ENCODE peak calls at places on chromosomes 16 and 17, in four cellular contexts. Q is HCT116, I is upper lobe of left lung, H is sigmoid colon. D is an unnamed sample.

GRCh38 chr17:81401727-81402529 is 6.7 kb downstream of the BAHCC1 start:
- DNase-seq in Q (no peak), I (no peak), H (no peak), D (no peak)

GRCh38 chr17:73203135-73203787 is 10.4 kb downstream of the COG1 start:
- DNase-seq in Q (no peak), I (no peak), H (no peak), D (peak; percentile 48)

GRCh38 chr17:37239690-37240344 is 136.0 kb upstream of the C17orf78 start:
- DNase-seq in Q (peak; percentile 3), I (no peak), H (no peak), D (no peak)

GRCh38 chr17:81511550-81511799 is 1.1 kb downstream of the ACTG1 start:
- DNase-seq in Q (no peak), I (no peak), H (no peak), D (no peak)

GRCh38 chr17:28701987-28702751 is 9.5 kb downstream of the PROCA1 start:
- DNase-seq in Q (no peak), I (no peak), H (no peak), D (no peak)

GRCh38 chr16:24975428-24975889 is 39.7 kb downstream of the ARHGAP17 start:
- DNase-seq in Q (no peak), I (no peak), H (no peak), D (no peak)

GRCh38 chr17:2047590-2047989 is 5.8 kb downstream of the OVCA2 start:
- DNase-seq in Q (no peak), I (no peak), H (no peak), D (no peak)

GRCh38 chr17:7883781-7884386 is 4.7 kb upstream of the CHD3 start:
- DNase-seq in Q (no peak), I (no peak), H (no peak), D (peak; percentile 73)

GRCh38 chr16:21156767-21157467 is 1.6 kb upstream of the LDAF1 start:
- DNase-seq in Q (peak; percentile 78), I (no peak), H (peak; percentile 69), D (no peak)

GRCh38 chr17:37384560-37385160 is 8.9 kb downstream of the C17orf78 start:
- DNase-seq in Q (no peak), I (no peak), H (no peak), D (no peak)

GRCh38 chr17:11736613-11737289 is 138.5 kb downstream of the DNAH9 start:
- DNase-seq in Q (no peak), I (no peak), H (no peak), D (no peak)

GRCh38 chr16:67391424-67392300 is 1.6 kb downstream of the TPPP3 start:
- DNase-seq in Q (no peak), I (no peak), H (peak; percentile 78), D (peak; percentile 89)

GRCh38 chr16:31130899-31131298 is 4.6 kb downstream of the PRSS8 start:
- DNase-seq in Q (no peak), I (peak; percentile 94), H (no peak), D (peak; percentile 91)

GRCh38 chr17:73030501-73030911 is 62.0 kb downstream of the SLC39A11 start:
- DNase-seq in Q (no peak), I (no peak), H (peak; percentile 46), D (no peak)

GRCh38 chr17:41037853-41038350 is 3.2 kb upstream of the KRTAP1-3 start:
- DNase-seq in Q (no peak), I (no peak), H (no peak), D (no peak)

GRCh38 chr16:17417740-17418139 is 53.0 kb downstream of the XYLT1 start:
- DNase-seq in Q (no peak), I (no peak), H (no peak), D (no peak)

GRCh38 chr17:55005520-55005919 is 37.0 kb downstream of the STXBP4 start:
- DNase-seq in Q (peak; percentile 63), I (no peak), H (no peak), D (no peak)

GRCh38 chr16:66462912-66463311 is 35.8 kb downstream of the BEAN1 start:
- DNase-seq in Q (no peak), I (no peak), H (no peak), D (peak; percentile 5)

GRCh38 chr17:36691606-36692005 is 90.2 kb downstream of the MRM1 start:
- DNase-seq in Q (no peak), I (no peak), H (no peak), D (no peak)

GRCh38 chr16:12553191-12553590 is 250.5 kb downstream of the CPPED1 start:
- DNase-seq in Q (no peak), I (no peak), H (no peak), D (peak; percentile 47)

GRCh38 chr16:85072947-85073346 is 39.3 kb downstream of the CIBAR2 start:
- DNase-seq in Q (no peak), I (no peak), H (peak; percentile 83), D (no peak)

GRCh38 chr16:58638148-58639036 is 8.8 kb upstream of the CNOT1 start:
- DNase-seq in Q (peak; percentile 54), I (peak; percentile 23), H (no peak), D (peak; percentile 86)

GRCh38 chr16:77514500-77515225 is 79.8 kb upstream of the ADAMTS18 start:
- DNase-seq in Q (no peak), I (no peak), H (no peak), D (no peak)

GRCh38 chr16:27571433-27572306 is 21.7 kb downstream of the KATNIP start:
- DNase-seq in Q (no peak), I (no peak), H (peak; percentile 44), D (no peak)

GRCh38 chr16:65572156-65572555 is 450.3 kb upstream of the CDH11 start:
- DNase-seq in Q (no peak), I (no peak), H (no peak), D (no peak)

GRCh38 chr16:14109077-14109775 is 38.1 kb downstream of the MRTFB start:
- DNase-seq in Q (no peak), I (no peak), H (no peak), D (no peak)

GRCh38 chr17:49969794-49970389 is 902 bp downstream of the DLX4 start:
- DNase-seq in Q (no peak), I (no peak), H (no peak), D (no peak)

GRCh38 chr17:970388-970768 is 9.2 kb downstream of the NXN start:
- DNase-seq in Q (no peak), I (no peak), H (no peak), D (no peak)

GRCh38 chr17:12729086-12729485 is 60.2 kb upstream of the ARHGAP44 start:
- DNase-seq in Q (no peak), I (no peak), H (no peak), D (no peak)

GRCh38 chr16:535446-536405 is 8.2 kb downstream of the CAPN15 start:
- DNase-seq in Q (peak; percentile 54), I (peak; percentile 42), H (no peak), D (peak; percentile 51)

GRCh38 chr17:9052921-9053320 is 31.6 kb downstream of the NTN1 start:
- DNase-seq in Q (no peak), I (no peak), H (no peak), D (peak; percentile 43)

GRCh38 chr16:72561-73537 is at the start of gene RHBDF1:
- DNase-seq in Q (no peak), I (peak; percentile 59), H (peak; percentile 84), D (no peak)

GRCh38 chr16:23575834-23576233 is 18.3 kb downstream of the UBFD1 start:
- DNase-seq in Q (no peak), I (no peak), H (no peak), D (no peak)

GRCh38 chr17:17693253-17693954 is 12.1 kb downstream of the RAI1 start:
- DNase-seq in Q (no peak), I (peak; percentile 81), H (no peak), D (no peak)

GRCh38 chr17:4945176-4945943 is 3.0 kb downstream of the PFN1 start:
- DNase-seq in Q (peak; percentile 82), I (peak; percentile 90), H (peak; percentile 93), D (peak; percentile 88)
- TF ChIP-seq POLR2A in Q (peak; percentile 49), I (no peak), H (no peak), D (no peak)

GRCh38 chr17:83077411-83077810 is 2.0 kb upstream of the METRNL start:
- DNase-seq in Q (no peak), I (no peak), H (no peak), D (no peak)

GRCh38 chr17:83079340-83079747 is at the start of gene METRNL:
- DNase-seq in Q (no peak), I (peak; percentile 81), H (peak; percentile 92), D (peak; percentile 95)

GRCh38 chr17:83076930-83077329 is 2.5 kb upstream of the METRNL start:
- DNase-seq in Q (no peak), I (peak; percentile 56), H (no peak), D (no peak)

GRCh38 chr17:83079766-83080616 is 582 bp downstream of the METRNL start:
- DNase-seq in Q (no peak), I (no peak), H (no peak), D (no peak)

DNA sequence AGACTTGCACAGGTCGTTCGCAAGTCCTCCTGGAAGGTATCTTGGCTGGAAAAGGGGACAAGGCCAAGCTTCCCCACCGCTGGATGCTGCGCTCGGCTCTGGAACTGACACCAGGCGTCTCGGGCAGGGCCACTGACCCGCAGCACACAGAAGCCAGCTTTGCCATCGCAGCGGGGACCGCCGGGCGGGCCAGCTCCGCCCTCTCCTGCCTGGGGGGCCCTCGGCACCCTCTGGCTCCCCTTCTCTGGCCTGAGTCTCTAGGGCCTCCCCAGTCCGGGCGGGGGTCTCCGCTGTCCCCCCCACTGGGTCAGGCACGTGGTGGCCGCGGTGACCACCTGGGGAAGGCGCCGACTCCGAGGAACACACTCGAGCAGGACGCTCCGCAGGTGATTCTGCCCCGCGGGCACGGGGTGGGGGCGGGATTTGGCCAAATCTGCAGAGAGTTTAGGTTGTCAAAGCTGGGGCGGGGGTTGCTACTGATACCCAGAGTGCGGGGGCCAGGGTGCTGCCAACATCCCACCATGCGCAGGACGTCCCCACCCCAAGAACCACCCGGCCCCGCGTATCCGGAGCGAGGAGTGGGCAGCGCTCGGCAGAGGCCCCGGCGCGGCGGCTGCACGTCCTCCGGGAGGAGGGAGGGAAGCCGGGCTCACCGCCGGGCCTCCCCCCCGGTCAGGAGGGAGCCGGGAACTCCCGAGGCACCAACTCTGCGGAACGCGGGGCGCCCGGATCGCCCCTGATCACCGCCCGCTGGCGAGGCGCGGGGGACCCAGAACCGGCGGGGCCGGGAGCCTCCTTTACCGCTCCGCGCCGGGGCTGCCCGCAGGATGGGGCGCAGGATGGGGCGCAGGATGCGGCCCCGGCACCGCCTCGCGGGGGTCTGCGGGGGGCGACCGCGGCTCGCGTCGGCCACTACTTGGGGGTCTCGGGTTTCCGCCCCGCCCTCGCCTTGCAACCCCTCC is 750 bp upstream of the METRNL start:
- DNase-seq in Q (no peak), I (no peak), H (peak; percentile 80), D (no peak)
- H3K4me3 ChIP-seq in Q (peak overlapping the region; percentile 54), I (peak overlapping the region; percentile 59), H (peak overlapping the region; percentile 90), D (peak overlapping the region; percentile 31)

GRCh38 chr17:45276031-45276430 is 14.1 kb upstream of the SPATA32 start:
- DNase-seq in Q (no peak), I (no peak), H (no peak), D (no peak)
- TF ChIP-seq POLR2A in Q (no peak), I (no peak), H (no peak), D (no peak)

GRCh38 chr17:34637548-34638525 is 58.5 kb downstream of the TMEM132E start:
- DNase-seq in Q (peak; percentile 40), I (peak; percentile 68), H (peak; percentile 82), D (peak; percentile 93)
- H3K4me3 ChIP-seq in Q (no peak overlapping the region), I (peak overlapping the region; percentile 44), H (peak overlapping the region; percentile 32), D (no peak overlapping the region)

DNA sequence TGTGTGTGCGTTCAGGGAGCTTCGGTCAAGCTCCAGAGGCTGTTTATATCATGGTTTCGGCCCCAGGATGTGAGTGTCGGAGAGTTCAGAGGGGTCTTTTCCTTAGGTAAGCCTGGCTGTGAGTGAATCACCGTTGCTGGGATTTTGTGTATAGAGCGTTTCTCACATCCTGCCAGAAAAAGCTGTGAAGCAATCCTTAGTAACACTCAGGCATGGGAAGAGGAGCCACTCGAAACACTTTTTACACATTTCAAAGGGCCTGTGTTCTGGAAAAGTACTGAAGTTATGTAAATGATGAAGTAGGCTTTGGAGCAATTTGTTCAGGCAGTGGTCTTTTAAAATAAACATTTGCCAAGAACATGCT is 667 bp downstream of the PGS1 start:
- DNase-seq in Q (no peak), I (no peak), H (no peak), D (no peak)
- TF ChIP-seq POLR2A in Q (no peak), I (no peak), H (no peak), D (no peak)